ENCODE peak calls at places on chromosome 17, in seven cellular contexts. K, F, V, O, G, T and I are unnamed samples. For H3K4me1, the result is how much of the 10 kb centered on the place peaks cover.

GRCh38 chr17:15507896-15508295 is 40.5 kb upstream of the CDRT4 start:
- DNase-seq in K (no peak), F (no peak), V (no peak), O (no peak), G (no peak), T (no peak), I (peak)

GRCh38 chr17:79843917-79844815 is 4.9 kb upstream of the CBX4 start:
- DNase-seq in K (peak), F (peak), V (peak), O (no peak), G (no peak), T (peak), I (no peak)

GRCh38 chr17:47966079-47966519 is 4.8 kb upstream of the CDK5RAP3 start:
- DNase-seq in K (peak), F (no peak), V (no peak), O (no peak), G (no peak), T (no peak), I (no peak)

GRCh38 chr17:63479495-63480184 is 2.8 kb downstream of the ACE start:
- DNase-seq in K (no peak), F (no peak), V (no peak), O (no peak), G (no peak), T (peak), I (no peak)

GRCh38 chr17:36608280-36608679 is 6.9 kb downstream of the MRM1 start:
- DNase-seq in K (no peak), F (no peak), V (no peak), O (no peak), G (no peak), T (no peak), I (no peak)

GRCh38 chr17:49753959-49754391 is 10.0 kb downstream of the FAM117A start:
- DNase-seq in K (no peak), F (no peak), V (peak), O (no peak), G (no peak), T (no peak), I (peak)

GRCh38 chr17:75036643-75037268 is 10.0 kb downstream of the ATP5PD start:
- DNase-seq in K (peak), F (no peak), V (peak), O (peak), G (no peak), T (peak), I (peak)

GRCh38 chr17:3740611-3741073 is 16.9 kb downstream of the HASPIN start:
- DNase-seq in K (no peak), F (no peak), V (no peak), O (no peak), G (no peak), T (no peak), I (no peak)

GRCh38 chr17:4711671-4712111 is 1.3 kb downstream of the ARRB2 start:
- DNase-seq in K (no peak), F (no peak), V (no peak), O (no peak), G (no peak), T (no peak), I (no peak)

GRCh38 chr17:17940451-17940911 is 31.7 kb downstream of the TOM1L2 start:
- DNase-seq in K (peak), F (no peak), V (no peak), O (no peak), G (no peak), T (no peak), I (no peak)

GRCh38 chr17:38918129-38918913 is 7.1 kb upstream of the LASP1NB start:
- DNase-seq in K (no peak), F (no peak), V (no peak), O (no peak), G (no peak), T (no peak), I (no peak)

GRCh38 chr17:27153005-27153404 is 140.9 kb upstream of the WSB1 start:
- DNase-seq in K (peak), F (no peak), V (no peak), O (no peak), G (no peak), T (no peak), I (no peak)

GRCh38 chr17:39568710-39569109 is 39.0 kb downstream of the NEUROD2 start:
- DNase-seq in K (no peak), F (no peak), V (no peak), O (no peak), G (no peak), T (no peak), I (no peak)

GRCh38 chr17:20302191-20302917 is 165.0 kb downstream of the LGALS9B start:
- DNase-seq in K (peak), F (no peak), V (no peak), O (no peak), G (no peak), T (no peak), I (peak)

GRCh38 chr17:69679839-69680238 is 265.3 kb downstream of the MAP2K6 start:
- DNase-seq in K (no peak), F (no peak), V (no peak), O (no peak), G (no peak), T (no peak), I (no peak)

GRCh38 chr17:58947411-58948208 is 159.1 kb downstream of the TRIM37 start:
- DNase-seq in K (no peak), F (no peak), V (no peak), O (no peak), G (no peak), T (no peak), I (no peak)

GRCh38 chr17:60463157-60463820 is 41.0 kb downstream of the CHCT1 start:
- DNase-seq in K (no peak), F (no peak), V (no peak), O (no peak), G (no peak), T (no peak), I (no peak)

GRCh38 chr17:7703584-7704574 is 1.1 kb upstream of the EFNB3 start:
- DNase-seq in K (peak), F (peak), V (no peak), O (no peak), G (peak), T (no peak), I (no peak)

GRCh38 chr17:27424941-27425340 is 31.3 kb upstream of the KSR1 start:
- DNase-seq in K (no peak), F (no peak), V (no peak), O (no peak), G (no peak), T (no peak), I (no peak)

GRCh38 chr17:5122586-5123342 is 6.9 kb downstream of the USP6 start:
- DNase-seq in K (peak), F (no peak), V (no peak), O (peak), G (no peak), T (no peak), I (no peak)

GRCh38 chr17:38451840-38452529 is 23.7 kb downstream of the ARHGAP23 start:
- DNase-seq in K (peak), F (no peak), V (no peak), O (no peak), G (peak), T (no peak), I (no peak)

GRCh38 chr17:8894673-8895578 is 27.5 kb upstream of the PIK3R6 start:
- DNase-seq in K (peak), F (peak), V (peak), O (peak), G (peak), T (no peak), I (no peak)

GRCh38 chr17:7217113-7217987 is 2.3 kb downstream of the DLG4 start:
- DNase-seq in K (peak), F (no peak), V (peak), O (no peak), G (no peak), T (peak), I (no peak)

GRCh38 chr17:30225919-30226553 is 9.5 kb downstream of the SLC6A4 start:
- DNase-seq in K (no peak), F (no peak), V (no peak), O (no peak), G (no peak), T (no peak), I (no peak)

GRCh38 chr17:2090804-2091534 is 36.1 kb downstream of the HIC1 start:
- DNase-seq in K (peak), F (peak), V (peak), O (peak), G (peak), T (no peak), I (no peak)
- H3K4me1 ChIP-seq in K (under half), F (under half), V (half or more), O (half or more), G (under half), T (half or more), I (under half)

DNA sequence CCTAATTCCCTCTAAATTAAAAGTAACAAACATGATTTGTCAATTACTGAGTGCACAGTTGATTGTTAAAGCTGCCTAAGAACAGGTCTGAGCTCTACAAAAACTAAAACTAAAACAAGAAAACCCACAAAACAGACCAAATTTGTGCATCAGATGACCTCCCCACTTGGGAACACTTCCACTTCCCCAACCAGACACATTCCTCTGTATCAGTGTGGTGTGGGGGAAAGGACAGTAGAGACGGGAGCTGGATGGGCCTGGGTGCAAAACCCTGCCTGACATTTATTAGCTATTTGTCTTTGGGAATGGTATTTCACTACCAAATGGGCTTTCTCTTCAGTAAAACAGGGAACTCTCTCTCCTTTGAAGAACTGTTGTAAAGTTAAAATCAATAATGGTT is 29.8 kb downstream of the STAT3 start:
- DNase-seq in K (no peak), F (no peak), V (no peak), O (no peak), G (no peak), T (no peak), I (no peak)
- H3K4me1 ChIP-seq in K (under half), F (under half), V (half or more), O (half or more), G (under half), T (half or more), I (under half)

GRCh38 chr17:55442953-55443683 is 21.5 kb upstream of the MMD start:
- DNase-seq in K (no peak), F (no peak), V (no peak), O (no peak), G (no peak), T (no peak), I (no peak)
- H3K4me1 ChIP-seq in K (under half), F (under half), V (under half), O (under half), G (under half), T (under half), I (under half)

DNA sequence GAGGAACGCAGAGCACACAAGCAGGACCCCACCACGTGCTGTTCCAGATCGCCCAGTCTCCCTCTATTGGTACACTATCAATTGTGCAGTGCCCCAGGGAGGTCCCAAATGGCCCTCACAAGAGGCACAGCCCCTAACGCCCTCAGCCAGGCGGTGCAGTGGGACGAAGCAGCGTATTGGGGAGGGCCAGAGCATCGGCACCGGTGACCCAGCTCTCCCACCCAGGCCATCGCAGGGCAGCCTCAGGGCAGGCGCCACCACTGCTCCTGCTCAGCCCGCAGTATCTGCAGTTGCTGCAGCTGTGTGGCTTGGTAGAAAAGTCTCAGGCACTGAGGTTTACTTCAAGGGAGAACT is 5.9 kb upstream of the FAAP100 start:
- DNase-seq in K (no peak), F (no peak), V (no peak), O (no peak), G (no peak), T (no peak), I (no peak)
- H3K4me1 ChIP-seq in K (under half), F (under half), V (half or more), O (under half), G (under half), T (under half), I (half or more)